ENCODE peak calls at places on chromosome 22, in eight cellular contexts. E is cardiac fibroblast; V is naive B cell; K is right lobe of liver; D is stimulated activated CD4-positive, alpha-beta T cell treated with anti-CD3 and anti-CD28 coated beads, Interleukin-1b, Interleukin-23, amount 100 ng/mL, for 24 hours; S is islet precursor cell; Q is stimulated activated CD8-positive, alpha-beta memory T cell treated with anti-CD3 and anti-CD28 coated beads, Interleukin-15, amount 100 ng/mL, for 1 hour; O is GOT3. X is an unnamed sample.

GRCh38 chr22:36641902-36642640 is 61.5 kb downstream of the CACNG2 start:
- DNase-seq in E (peak; percentile 66), V (no peak), K (no peak), D (no peak), S (no peak), Q (no peak), O (peak; percentile 23), X (no peak)

GRCh38 chr22:48849963-48850657 is 977.6 kb downstream of the BRD1 start:
- DNase-seq in E (no peak), V (no peak), K (no peak), D (no peak), S (no peak), Q (no peak), O (no peak), X (no peak)

GRCh38 chr22:17115311-17115710 is 5.8 kb downstream of the TMEM121B start:
- DNase-seq in E (no peak), V (no peak), K (no peak), D (no peak), S (no peak), Q (no peak), O (no peak), X (no peak)

GRCh38 chr22:50056214-50056972 is 1.7 kb downstream of the TTLL8 start:
- DNase-seq in E (no peak), V (no peak), K (no peak), D (no peak), S (no peak), Q (no peak), O (no peak), X (no peak)

GRCh38 chr22:38032681-38033521 is 24.3 kb upstream of the PICK1 start:
- DNase-seq in E (peak; percentile 89), V (no peak), K (no peak), D (no peak), S (peak; percentile 28), Q (no peak), O (no peak), X (no peak)

GRCh38 chr22:25382762-25383161 is 163.3 kb downstream of the CRYBB2 start:
- DNase-seq in E (no peak), V (no peak), K (no peak), D (no peak), S (no peak), Q (no peak), O (no peak), X (no peak)

GRCh38 chr22:18093661-18094060 is 15.9 kb downstream of the PEX26 start:
- DNase-seq in E (no peak), V (no peak), K (no peak), D (no peak), S (no peak), Q (no peak), O (no peak), X (no peak)

GRCh38 chr22:48606684-48607307 is 1220.9 kb downstream of the BRD1 start:
- DNase-seq in E (no peak), V (no peak), K (no peak), D (no peak), S (no peak), Q (no peak), O (no peak), X (no peak)

GRCh38 chr22:39589880-39590279 is 19.3 kb downstream of the CACNA1I start:
- DNase-seq in E (no peak), V (no peak), K (no peak), D (no peak), S (no peak), Q (no peak), O (no peak), X (no peak)

GRCh38 chr22:27540247-27540646 is 261.3 kb downstream of the MN1 start:
- DNase-seq in E (no peak), V (no peak), K (no peak), D (no peak), S (no peak), Q (no peak), O (no peak), X (no peak)

GRCh38 chr22:46744581-46744980 is 6.5 kb upstream of the CERK start:
- DNase-seq in E (no peak), V (no peak), K (peak; percentile 78), D (no peak), S (no peak), Q (no peak), O (no peak), X (no peak)

X was measured in GM18507.